ENCODE peak calls at places on chromosomes 3 and 15, in six cellular contexts. L, D, N, C, A and B are unnamed samples.

GRCh38 chr3:188223936-188224335 is 70.0 kb downstream of the LPP start:
- DNase-seq in C (no peak), N (no peak), A (no peak), D (no peak), L (no peak), B (no peak)

GRCh38 chr3:108062051-108062450 is 28.8 kb downstream of the CD47 start:
- DNase-seq in D (peak), A (no peak), L (no peak), C (no peak), N (no peak), B (no peak)

GRCh38 chr3:161177996-161178395 is 43.1 kb upstream of the NMD3 start:
- DNase-seq in A (no peak), L (no peak), D (no peak), N (no peak), C (no peak), B (no peak)

GRCh38 chr3:12553921-12554391 is 2.9 kb upstream of the MKRN2 start:
- DNase-seq in L (no peak), C (peak), N (peak), A (no peak), D (peak), B (no peak)

GRCh38 chr3:164460851-164461250 is 617.4 kb downstream of the SI start:
- DNase-seq in D (no peak), L (no peak), A (no peak), C (no peak), N (no peak), B (no peak)

GRCh38 chr15:31973197-31973596 is 57.1 kb upstream of the CHRNA7 start:
- DNase-seq in L (no peak), A (no peak), N (no peak), C (no peak), D (no peak), B (no peak)

GRCh38 chr3:46574263-46574662 is 8.2 kb upstream of the LRRC2 start:
- DNase-seq in L (no peak), N (no peak), C (no peak), D (no peak), A (no peak), B (no peak)

GRCh38 chr3:133943639-133944131 is 48.0 kb upstream of the RAB6B start:
- DNase-seq in L (no peak), D (peak), N (peak), A (peak), C (no peak), B (peak)

GRCh38 chr3:195196266-195196665 is 74.7 kb downstream of the XXYLT1 start:
- DNase-seq in A (no peak), C (no peak), L (no peak), D (no peak), N (no peak), B (peak)

DNA sequence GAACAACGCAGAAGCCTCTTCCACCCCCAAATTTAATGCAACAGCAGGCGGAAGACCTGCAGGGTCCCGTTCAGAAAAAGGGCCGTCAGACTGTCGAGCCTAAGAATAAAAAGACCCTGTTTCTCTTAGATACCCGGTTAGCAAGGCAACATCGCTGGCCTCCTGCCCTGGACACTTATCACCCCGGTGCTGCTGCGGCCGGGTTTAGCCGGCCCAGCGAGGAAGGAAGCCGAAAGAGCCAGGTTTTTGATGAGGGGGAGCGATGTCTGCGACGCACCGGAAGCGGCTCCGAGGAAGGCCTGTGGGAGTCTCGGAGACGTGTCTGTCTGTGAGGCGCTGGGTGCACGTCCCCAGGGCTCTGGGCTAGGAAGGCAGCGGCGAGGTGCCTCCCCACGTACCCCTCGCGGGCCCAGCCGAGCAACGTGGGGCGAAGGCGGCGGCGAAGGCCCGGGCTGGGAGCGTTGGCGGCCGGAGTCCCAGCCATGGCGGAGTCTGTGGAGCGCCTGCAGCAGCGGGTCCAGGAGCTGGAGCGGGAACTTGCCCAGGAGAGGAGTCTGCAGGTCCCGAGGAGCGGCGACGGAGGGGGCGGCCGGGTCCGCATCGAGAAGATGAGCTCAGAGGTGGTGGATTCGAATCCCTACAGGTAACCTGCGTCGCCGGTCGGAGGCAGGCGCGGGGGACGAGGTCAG is at the start of gene UBA5:
- DNase-seq in L (no peak), A (peak), D (peak), N (peak), C (peak), B (peak)
- TF ChIP-seq POLR2A in L (no peak), A (peak), D (peak), N (peak), C (no peak), B (peak)

GRCh38 chr3:36989568-36989967 is 3.4 kb downstream of the EPM2AIP1 start:
- DNase-seq in D (no peak), A (no peak), L (no peak), N (no peak), C (no peak), B (no peak)

GRCh38 chr3:36991923-36992805 is 767 bp downstream of the EPM2AIP1 start:
- DNase-seq in A (peak), L (no peak), C (peak), N (peak), D (peak), B (no peak)

GRCh38 chr3:36991147-36991546 is 1.8 kb downstream of the EPM2AIP1 start:
- DNase-seq in D (no peak), C (no peak), N (no peak), A (no peak), L (no peak), B (no peak)

GRCh38 chr3:36992806-36993325 is at the start of gene EPM2AIP1:
- DNase-seq in A (peak), D (peak), L (no peak), C (no peak), N (peak), B (peak)

DNA sequence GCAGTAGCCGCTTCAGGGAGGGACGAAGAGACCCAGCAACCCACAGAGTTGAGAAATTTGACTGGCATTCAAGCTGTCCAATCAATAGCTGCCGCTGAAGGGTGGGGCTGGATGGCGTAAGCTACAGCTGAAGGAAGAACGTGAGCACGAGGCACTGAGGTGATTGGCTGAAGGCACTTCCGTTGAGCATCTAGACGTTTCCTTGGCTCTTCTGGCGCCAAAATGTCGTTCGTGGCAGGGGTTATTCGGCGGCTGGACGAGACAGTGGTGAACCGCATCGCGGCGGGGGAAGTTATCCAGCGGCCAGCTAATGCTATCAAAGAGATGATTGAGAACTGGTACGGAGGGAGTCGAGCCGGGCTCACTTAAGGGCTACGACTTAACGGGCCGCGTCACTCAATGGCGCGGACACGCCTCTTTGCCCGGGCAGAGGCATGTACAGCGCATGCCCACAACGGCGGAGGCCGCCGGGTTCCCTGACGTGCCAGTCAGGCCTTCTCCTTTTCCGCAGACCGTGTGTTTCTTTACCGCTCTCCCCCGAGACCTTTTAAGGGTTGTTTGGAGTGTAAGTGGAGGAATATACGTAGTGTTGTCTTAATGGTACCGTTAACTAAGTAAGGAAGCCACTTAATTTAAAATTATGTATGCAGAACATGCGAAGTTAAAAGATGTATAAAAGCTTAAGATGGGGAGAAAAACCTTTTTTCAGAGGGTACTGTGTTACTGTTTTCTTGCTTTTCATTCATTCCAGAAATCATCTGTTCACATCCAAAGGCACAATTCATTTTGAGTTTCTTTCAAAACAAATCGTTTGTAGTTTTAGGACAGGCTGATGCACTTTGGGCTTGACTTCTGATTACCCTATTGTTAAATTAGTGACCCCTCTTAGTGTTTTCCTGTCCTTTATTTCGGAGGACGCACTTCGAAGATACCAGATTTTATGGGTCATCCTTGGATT is at the start of gene MLH1:
- DNase-seq in N (peak), A (peak), D (peak), L (no peak), C (peak), B (peak)
- TF ChIP-seq POLR2A in N (peak), A (peak), D (peak), L (peak), C (peak), B (peak)

GRCh38 chr15:67468431-67468830 is 52.5 kb upstream of the C15orf61 start:
- DNase-seq in D (no peak), L (no peak), N (no peak), A (no peak), C (no peak), B (no peak)
- TF ChIP-seq POLR2A in D (no peak), L (no peak), N (no peak), A (no peak), C (no peak), B (no peak)

DNA sequence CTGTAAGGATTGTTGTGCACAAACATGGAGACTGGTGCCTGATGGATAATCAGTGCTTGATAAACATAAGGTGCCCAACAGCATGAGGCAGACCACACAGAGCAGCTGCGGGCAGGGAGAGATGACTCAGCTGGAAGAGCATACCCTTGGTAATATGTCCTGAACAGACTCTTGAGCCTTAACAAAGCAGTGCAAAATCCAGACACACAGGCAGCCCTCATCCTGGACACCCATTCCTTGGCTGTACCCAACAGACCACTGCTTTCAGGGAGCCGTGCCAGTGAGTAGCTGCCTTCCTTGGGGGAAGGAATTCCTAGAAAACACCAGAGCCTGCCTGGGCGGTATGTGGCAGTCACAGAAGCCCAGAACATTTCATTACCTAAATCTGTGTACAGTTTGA is 156.2 kb downstream of the CLSTN2 start:
- DNase-seq in N (no peak), C (no peak), A (no peak), L (no peak), D (no peak), B (no peak)
- TF ChIP-seq POLR2A in N (no peak), C (no peak), A (no peak), L (no peak), D (no peak), B (no peak)